ENCODE peak calls at places on chromosomes 11 and 22, in seven cellular contexts. M is GM19239; T is naive B cell; K is CD8-positive, alpha-beta T cell; P is activated T-cell treated with anti-CD3 and anti-CD28 coated beads, Interleukin-2, amount 50 U/mL, for 72 hours; R is stimulated activated CD4-positive, alpha-beta T cell treated with anti-CD3 and anti-CD28 coated beads, Interleukin-4, amount 100 ng/mL, for 1 hour; U is H7. O is an unnamed sample.

GRCh38 chr22:22408731-22409696 is 99.5 kb downstream of the ZNF280B start:
- DNase-seq in K (no peak), P (peak; percentile 6), T (peak; percentile 54), M (peak; percentile 36), R (no peak), U (peak; percentile 73), O (peak; percentile 17)

GRCh38 chr11:63916837-63917684 is at the start of gene RCOR2:
- DNase-seq in R (peak; percentile 70), U (peak; percentile 99), M (peak; percentile 97), P (peak; percentile 73), K (peak; percentile 32), T (peak; percentile 55), O (peak; percentile 72)

GRCh38 chr22:49040111-49040510 is 787.6 kb downstream of the BRD1 start:
- DNase-seq in R (no peak), U (no peak), K (no peak), P (no peak), T (no peak), M (no peak), O (peak; percentile 17)

GRCh38 chr11:215581-216037 is 8.1 kb downstream of the RIC8A start:
- DNase-seq in U (no peak), P (no peak), R (no peak), K (no peak), M (no peak), T (no peak), O (no peak)

GRCh38 chr11:112113539-112114457 is 27.1 kb downstream of the SDHD start:
- DNase-seq in U (peak; percentile 61), K (no peak), R (no peak), P (no peak), T (peak; percentile 35), M (peak; percentile 23), O (peak; percentile 53)

GRCh38 chr22:46004105-46004866 is 27.3 kb upstream of the WNT7B start:
- DNase-seq in K (peak; percentile 17), R (no peak), P (no peak), M (no peak), T (no peak), U (no peak), O (no peak)

GRCh38 chr11:46541593-46542371 is 52.0 kb downstream of the AMBRA1 start:
- DNase-seq in K (no peak), T (no peak), M (no peak), P (no peak), R (no peak), U (no peak), O (peak; percentile 77)

GRCh38 chr11:33492569-33492968 is 208.1 kb downstream of the C11orf91 start:
- DNase-seq in T (no peak), M (no peak), U (no peak), R (no peak), K (no peak), P (no peak), O (no peak)